ENCODE peak calls at places on chromosomes 16 and 17, in four cellular contexts. J is HL-60, Z is GM12878, R is K562. X is an unnamed sample.

GRCh38 chr16:88448461-88449266 is 4.4 kb upstream of the ZFPM1 start:
- DNase-seq in Z (no peak), R (no peak), J (no peak), X (no peak)

GRCh38 chr17:30565073-30565935 is 88.1 kb downstream of the GOSR1 start:
- DNase-seq in R (no peak), J (no peak), Z (no peak), X (no peak)

GRCh38 chr17:48596735-48597491 is 3.3 kb upstream of the HOXB5 start:
- DNase-seq in Z (no peak), R (no peak), J (no peak), X (no peak)

GRCh38 chr17:32806646-32807045 is 70.3 kb downstream of the MYO1D start:
- DNase-seq in J (no peak), R (no peak), Z (no peak), X (no peak)

GRCh38 chr16:70703041-70703834 is 17.4 kb upstream of the MTSS2 start:
- DNase-seq in R (peak; percentile 50), J (no peak), Z (no peak), X (no peak)

GRCh38 chr17:49280061-49280460 is 49.5 kb upstream of the PHOSPHO1 start:
- DNase-seq in Z (no peak), R (no peak), J (no peak), X (no peak)

GRCh38 chr17:11996722-11997146 is 541 bp downstream of the ZNF18 start:
- DNase-seq in Z (peak; percentile 24), R (no peak), J (peak; percentile 58), X (peak; percentile 29)

GRCh38 chr17:65099941-65100315 is 37.2 kb upstream of the RGS9 start:
- DNase-seq in R (no peak), Z (peak; percentile 84), J (no peak), X (peak; percentile 67)

GRCh38 chr17:31581022-31581483 is 189.6 kb downstream of the RAB11FIP4 start:
- DNase-seq in R (no peak), Z (no peak), J (peak; percentile 35), X (no peak)

GRCh38 chr16:13012591-13012990 is 111.2 kb downstream of the SHISA9 start:
- DNase-seq in R (no peak), Z (no peak), J (no peak), X (no peak)

GRCh38 chr17:77393867-77394539 is 253.2 kb downstream of the SEC14L1 start:
- DNase-seq in J (no peak), Z (no peak), R (no peak), X (no peak)

GRCh38 chr17:30477758-30478115 is 529 bp downstream of the GOSR1 start:
- DNase-seq in Z (no peak), J (peak; percentile 5), R (no peak), X (peak; percentile 18)

GRCh38 chr16:73066321-73066926 is 18.5 kb upstream of the ZFHX3 start:
- DNase-seq in J (no peak), Z (no peak), R (no peak), X (no peak)

GRCh38 chr16:27980919-27981670 is 82.4 kb downstream of the GSG1L start:
- DNase-seq in R (no peak), J (no peak), Z (no peak), X (no peak)

GRCh38 chr16:88454315-88455057 is 1.4 kb downstream of the ZFPM1 start:
- DNase-seq in Z (no peak), R (no peak), J (no peak), X (no peak)

GRCh38 chr17:50686494-50687199 is 21.1 kb downstream of the ANKRD40 start:
- DNase-seq in Z (no peak), J (no peak), R (no peak), X (no peak)

GRCh38 chr17:57357830-57358426 is 101.6 kb downstream of the MSI2 start:
- DNase-seq in Z (peak; percentile 87), J (no peak), R (no peak), X (no peak)

GRCh38 chr17:33925650-33926049 is 329.4 kb upstream of the CCL2 start:
- DNase-seq in Z (no peak), J (no peak), R (no peak), X (no peak)

GRCh38 chr17:33929181-33929724 is 325.8 kb upstream of the CCL2 start:
- DNase-seq in Z (no peak), J (no peak), R (no peak), X (no peak)

GRCh38 chr17:33922971-33923370 is 332.1 kb upstream of the CCL2 start:
- DNase-seq in R (no peak), Z (no peak), J (no peak), X (no peak)

GRCh38 chr17:33924105-33924504 is 331.0 kb upstream of the CCL2 start:
- DNase-seq in J (no peak), R (peak; percentile 51), Z (no peak), X (no peak)

DNA sequence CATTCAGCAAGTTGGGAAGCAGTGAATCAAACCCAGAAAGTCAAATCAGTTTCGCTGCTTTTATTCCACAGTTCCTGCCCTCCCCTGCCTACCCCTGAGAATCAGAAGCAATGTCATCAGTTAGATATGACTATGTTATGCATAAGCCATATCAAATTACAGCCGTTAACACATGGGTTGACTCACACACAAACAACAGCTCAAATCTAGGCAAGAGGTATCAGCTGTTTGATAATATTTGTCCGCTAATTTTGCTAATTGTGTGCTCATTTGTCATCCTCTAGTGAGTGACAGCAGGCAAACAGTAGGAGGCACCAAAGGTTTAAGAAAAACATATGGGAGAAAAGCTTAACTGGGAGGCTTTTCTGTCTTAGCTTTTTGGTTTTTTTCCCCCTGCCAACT is 327.4 kb upstream of the CCL2 start:
- DNase-seq in J (no peak), R (peak; percentile 53), Z (no peak), X (peak; percentile 10)
- TF ChIP-seq SPI1 in J (no peak), R (no peak), Z (no peak), X (no peak)

DNA sequence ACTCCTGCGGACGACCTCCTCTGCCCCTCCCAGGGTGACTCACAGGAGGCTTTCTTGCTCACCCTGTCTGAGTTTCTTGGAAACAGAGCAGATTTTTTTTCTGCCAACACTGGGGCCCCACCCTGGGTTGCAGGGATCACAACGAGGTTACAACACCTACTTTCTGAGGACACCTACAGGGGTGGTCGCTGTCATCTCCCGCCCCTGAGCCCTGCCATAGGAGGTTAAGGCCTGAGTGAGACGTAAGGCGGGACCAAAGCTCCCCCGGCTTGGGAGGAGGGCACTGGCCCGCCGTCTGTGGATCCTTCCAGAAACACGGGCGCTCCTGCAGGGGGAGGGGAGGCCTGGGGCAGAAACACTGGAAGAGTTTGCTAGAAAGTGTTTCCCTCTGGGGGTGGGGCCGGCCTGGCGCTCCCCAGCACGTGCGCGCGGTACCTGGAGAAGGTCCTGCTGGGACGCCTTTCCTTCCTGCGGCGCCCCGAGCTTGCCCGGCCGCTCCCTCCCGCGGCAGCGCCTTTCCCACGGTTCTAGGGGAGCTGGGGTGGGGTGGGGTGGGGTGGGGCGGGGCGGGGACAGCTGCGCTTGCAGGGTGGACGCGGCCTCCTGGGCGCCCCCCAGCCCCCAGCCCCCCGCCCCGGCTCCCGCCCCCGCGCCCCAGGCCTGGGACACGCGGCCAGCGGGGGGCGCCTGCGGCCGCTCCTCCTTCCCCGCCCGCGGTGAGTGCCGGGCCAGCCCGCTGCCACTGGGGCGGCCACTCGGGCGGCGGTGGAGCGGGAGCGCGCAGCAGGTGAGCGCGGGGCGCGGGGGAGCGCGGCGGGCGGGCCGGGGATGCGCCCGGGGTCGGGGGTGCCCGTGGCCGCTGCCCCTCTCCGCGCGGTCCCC is 20.7 kb upstream of the ADCY7 start:
- DNase-seq in R (peak; percentile 93), J (peak; percentile 21), Z (no peak), X (peak; percentile 86)
- TF ChIP-seq SPI1 in R (no peak), J (no peak), Z (no peak), X (no peak)

GRCh38 chr17:19709841-19710240 is 6.5 kb downstream of the SLC47A2 start:
- DNase-seq in Z (no peak), J (no peak), R (no peak), X (no peak)
- TF ChIP-seq SPI1 in Z (no peak), J (no peak), R (no peak), X (no peak)

GRCh38 chr16:75379911-75380847 is 53.1 kb downstream of the CFDP1 start:
- DNase-seq in R (no peak), Z (peak; percentile 60), J (peak; percentile 72), X (peak; percentile 27)

GRCh38 chr16:75379339-75379738 is 54.0 kb downstream of the CFDP1 start:
- DNase-seq in J (no peak), Z (peak; percentile 33), R (no peak), X (no peak)

GRCh38 chr16:75376475-75376907 is 56.8 kb downstream of the CFDP1 start:
- DNase-seq in J (no peak), Z (no peak), R (no peak), X (no peak)

GRCh38 chr16:75378616-75379015 is 54.7 kb downstream of the CFDP1 start:
- DNase-seq in R (no peak), Z (no peak), J (no peak), X (no peak)

GRCh38 chr16:75377971-75378386 is 55.3 kb downstream of the CFDP1 start:
- DNase-seq in R (no peak), Z (no peak), J (peak; percentile 4), X (no peak)
- TF ChIP-seq SPI1 in R (no peak), Z (no peak), J (no peak), X (no peak)

DNA sequence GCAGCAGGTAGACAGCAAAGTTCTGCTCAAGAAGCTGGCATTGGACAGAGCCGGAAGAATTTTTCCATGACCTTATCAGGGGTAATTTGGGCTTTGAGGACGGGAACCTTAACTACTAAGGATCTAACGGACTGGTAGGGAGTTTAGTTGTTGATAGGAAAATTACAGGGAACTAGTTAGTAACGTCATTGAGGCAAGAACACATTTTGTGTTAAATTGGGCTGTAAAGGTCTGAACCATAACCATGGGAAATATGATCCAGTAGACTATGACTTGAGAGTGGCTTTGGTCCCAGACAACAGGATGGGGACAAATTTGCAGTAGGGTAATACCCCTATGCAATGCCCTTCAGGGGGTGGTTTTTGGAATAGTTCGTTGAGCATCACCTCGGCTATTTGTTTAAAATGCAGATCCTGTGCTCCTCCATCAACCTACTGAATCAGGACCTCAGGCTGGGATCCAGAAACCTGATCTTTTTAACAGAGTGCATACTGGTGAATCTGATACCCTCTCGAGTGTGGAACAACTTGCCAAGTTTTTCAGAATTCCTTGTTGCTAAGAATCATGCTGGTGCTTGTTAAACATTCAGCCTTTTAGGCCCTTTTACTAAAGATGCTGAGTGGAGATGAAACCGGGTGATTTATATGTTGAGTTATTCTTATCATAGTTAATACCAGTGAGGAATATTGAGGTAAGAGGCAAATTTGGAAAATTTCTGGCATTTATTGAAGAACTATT is 255.1 kb downstream of the MAP2K6 start:
- DNase-seq in R (no peak), Z (no peak), J (no peak), X (no peak)
- TF ChIP-seq SPI1 in R (no peak), Z (no peak), J (no peak), X (no peak)

GRCh38 chr17:51873302-51873701 is 285.2 kb downstream of the CA10 start:
- DNase-seq in J (no peak), Z (no peak), R (no peak), X (no peak)
- TF ChIP-seq SPI1 in J (no peak), Z (no peak), R (no peak), X (no peak)

DNA sequence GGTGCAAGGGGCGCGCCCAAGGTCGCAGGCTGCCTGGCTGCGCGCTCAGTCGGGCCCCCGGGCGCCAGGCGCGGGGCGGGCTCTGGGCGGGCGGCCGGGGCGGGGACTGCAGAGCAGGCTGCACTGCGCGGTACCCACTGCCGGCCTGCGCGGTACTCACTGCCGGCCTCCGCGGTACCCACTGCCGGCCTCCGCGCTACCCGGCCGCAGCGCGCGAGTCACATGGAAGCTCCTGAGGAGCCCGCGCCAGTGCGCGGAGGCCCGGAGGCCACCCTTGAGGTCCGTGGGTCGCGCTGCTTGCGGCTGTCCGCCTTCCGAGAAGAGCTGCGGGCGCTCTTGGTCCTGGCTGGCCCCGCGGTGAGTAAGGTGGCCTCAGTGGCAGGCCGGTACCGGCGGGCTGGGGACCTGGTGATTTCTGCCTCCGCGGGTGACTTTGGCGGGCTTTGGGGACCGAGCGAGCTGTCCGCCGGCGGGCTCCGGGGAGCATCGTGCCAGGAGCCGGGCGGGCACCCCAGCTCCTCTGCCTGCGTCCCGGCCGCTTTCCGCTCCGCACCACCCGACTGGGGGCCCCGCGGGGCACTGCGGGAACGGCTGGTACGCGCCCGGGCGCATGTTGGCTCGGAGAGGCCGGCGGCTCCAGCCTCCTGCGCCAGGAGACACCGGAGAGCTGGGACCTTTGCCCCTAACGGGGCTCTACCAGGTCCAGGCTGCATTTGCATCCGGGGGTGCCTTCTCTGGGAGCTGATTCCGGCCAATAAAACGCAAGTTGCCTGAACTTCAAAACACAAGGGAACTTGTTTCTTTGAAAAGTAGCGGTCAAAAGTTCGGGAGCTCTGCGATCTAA is at the start of gene SLC47A1:
- DNase-seq in R (no peak), Z (no peak), J (no peak), X (peak; percentile 63)
- TF ChIP-seq SPI1 in R (no peak), Z (no peak), J (no peak), X (no peak)